ENCODE peak calls at places on chromosomes 11 and 22, in seven cellular contexts. S, F, X, J, Y, H and P are unnamed samples.

GRCh38 chr11:103618532-103618931 is 417.9 kb upstream of the DDI1 start:
- DNase-seq in J (no peak), X (no peak), S (no peak), Y (no peak), H (peak; percentile 26), F (no peak), P (no peak)

GRCh38 chr11:58503361-58503856 is 4.5 kb downstream of the OR5B21 start:
- DNase-seq in J (no peak), S (no peak), X (no peak), Y (no peak), F (no peak), H (no peak), P (no peak)

GRCh38 chr11:100930185-100930778 is 199.3 kb downstream of the PGR start:
- DNase-seq in F (no peak), S (no peak), Y (peak; percentile 12), X (no peak), J (no peak), H (peak; percentile 85), P (peak; percentile 4)

GRCh38 chr11:20368441-20368840 is 4.9 kb downstream of the HTATIP2 start:
- DNase-seq in Y (no peak), J (no peak), F (no peak), X (no peak), H (no peak), S (no peak), P (no peak)

GRCh38 chr11:128324531-128325141 is 262.7 kb downstream of the ETS1 start:
- DNase-seq in J (no peak), S (no peak), H (no peak), X (no peak), F (peak; percentile 86), Y (no peak), P (no peak)

GRCh38 chr22:29626497-29627195 is 23.2 kb downstream of the NF2 start:
- DNase-seq in Y (no peak), F (no peak), X (no peak), S (no peak), H (peak; percentile 78), J (no peak), P (no peak)

GRCh38 chr11:71472941-71473792 is 20.2 kb downstream of the NADSYN1 start:
- DNase-seq in J (no peak), Y (no peak), H (no peak), S (no peak), F (no peak), X (no peak), P (no peak)

GRCh38 chr11:74043450-74043849 is 34.6 kb upstream of the UCP3 start:
- DNase-seq in J (no peak), S (no peak), Y (no peak), X (no peak), F (no peak), H (no peak), P (no peak)

GRCh38 chr22:41746563-41747400 is 47.5 kb downstream of the MEI1 start:
- DNase-seq in X (peak; percentile 67), J (peak; percentile 47), F (peak; percentile 70), H (peak; percentile 86), Y (peak; percentile 83), S (no peak), P (no peak)